ENCODE peak calls at places on chromosomes 3 and 15, in six cellular contexts. Y is transverse colon, C is A549, T is adrenal gland, L is upper lobe of left lung, A is lower leg skin. U is an unnamed sample.

GRCh38 chr15:82851331-82851850 is 42.0 kb downstream of the WHAMM start:
- DNase-seq in Y (no peak), T (no peak), A (no peak), L (peak), C (no peak), U (no peak)

GRCh38 chr15:82058517-82059204 is 12.8 kb upstream of the MEX3B start:
- DNase-seq in C (no peak), L (no peak), T (no peak), Y (no peak), A (no peak), U (no peak)

GRCh38 chr3:101976473-101976872 is 127.2 kb downstream of the NFKBIZ start:
- DNase-seq in C (no peak), L (no peak), Y (no peak), A (no peak), T (no peak), U (peak)

GRCh38 chr3:66629431-66630368 is 128.9 kb upstream of the LRIG1 start:
- DNase-seq in Y (no peak), C (no peak), L (no peak), T (no peak), A (no peak), U (no peak)

GRCh38 chr3:53804697-53805462 is 41.3 kb downstream of the CHDH start:
- DNase-seq in T (no peak), C (peak), Y (no peak), A (no peak), L (no peak), U (no peak)

GRCh38 chr3:126923423-126923822 is 59.5 kb upstream of the PLXNA1 start:
- DNase-seq in L (no peak), A (no peak), C (no peak), T (no peak), Y (no peak), U (no peak)

GRCh38 chr3:72334681-72335457 is 513.4 kb downstream of the SHQ1 start:
- DNase-seq in T (no peak), Y (no peak), L (no peak), A (no peak), C (no peak), U (no peak)

GRCh38 chr3:185082149-185082548 is 70.7 kb downstream of the C3orf70 start:
- DNase-seq in T (no peak), L (no peak), A (no peak), Y (no peak), C (no peak), U (no peak)

GRCh38 chr3:170866499-170866898 is 3.5 kb downstream of the RPL22L1 start:
- DNase-seq in Y (no peak), L (no peak), C (no peak), A (no peak), T (no peak), U (no peak)

GRCh38 chr3:170868577-170869239 is 1.3 kb downstream of the RPL22L1 start:
- DNase-seq in T (no peak), A (no peak), C (no peak), Y (no peak), L (no peak), U (no peak)

GRCh38 chr3:170869240-170869592 is 779 bp downstream of the RPL22L1 start:
- DNase-seq in A (no peak), Y (no peak), C (no peak), L (no peak), T (no peak), U (peak)

GRCh38 chr3:170867143-170867542 is 2.9 kb downstream of the RPL22L1 start:
- DNase-seq in L (no peak), T (no peak), C (no peak), A (no peak), Y (no peak), U (peak)

GRCh38 chr3:170867552-170867951 is 2.4 kb downstream of the RPL22L1 start:
- DNase-seq in A (no peak), C (no peak), Y (no peak), L (no peak), T (no peak), U (peak)
- TF ChIP-seq POLR2A in A (no peak), C (no peak), Y (no peak), L (no peak), T (no peak), U (no peak)

DNA sequence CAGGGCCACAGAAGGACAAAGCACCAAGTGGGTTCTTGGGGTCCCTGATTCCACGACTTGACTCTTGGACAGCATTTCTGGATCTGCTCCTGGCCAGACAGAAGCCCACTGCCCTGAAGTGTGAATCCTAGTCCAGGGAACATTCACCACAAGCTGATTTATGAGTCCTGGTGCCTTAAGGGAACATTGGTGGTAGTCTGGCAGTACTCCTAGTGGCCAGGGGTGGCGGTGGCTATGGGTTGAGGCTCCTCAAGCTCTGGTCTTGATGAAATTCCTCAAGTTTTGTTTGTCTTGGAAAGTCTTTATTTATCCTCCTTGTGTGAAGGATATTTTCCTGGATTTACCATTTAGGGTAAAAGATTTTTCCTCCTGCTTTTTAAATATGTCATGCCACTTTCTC is 307.5 kb downstream of the PYDC2 start:
- DNase-seq in A (no peak), Y (no peak), T (no peak), C (peak), L (no peak), U (no peak)
- TF ChIP-seq CTCF in A (no peak), Y (no peak), T (no peak), C (no peak), L (no peak), U (no peak)

GRCh38 chr15:69034352-69034751 is 19.9 kb downstream of the NOX5 start:
- DNase-seq in L (no peak), A (no peak), Y (no peak), T (no peak), C (no peak), U (peak)

GRCh38 chr15:69027976-69028518 is 13.6 kb downstream of the NOX5 start:
- DNase-seq in T (no peak), Y (no peak), A (no peak), L (no peak), C (no peak), U (no peak)

GRCh38 chr15:69032703-69033373 is 18.3 kb downstream of the NOX5 start:
- DNase-seq in L (no peak), Y (no peak), A (no peak), T (no peak), C (no peak), U (no peak)

GRCh38 chr15:69032006-69032405 is 17.5 kb downstream of the NOX5 start:
- DNase-seq in T (no peak), Y (no peak), A (no peak), C (no peak), L (no peak), U (no peak)

DNA sequence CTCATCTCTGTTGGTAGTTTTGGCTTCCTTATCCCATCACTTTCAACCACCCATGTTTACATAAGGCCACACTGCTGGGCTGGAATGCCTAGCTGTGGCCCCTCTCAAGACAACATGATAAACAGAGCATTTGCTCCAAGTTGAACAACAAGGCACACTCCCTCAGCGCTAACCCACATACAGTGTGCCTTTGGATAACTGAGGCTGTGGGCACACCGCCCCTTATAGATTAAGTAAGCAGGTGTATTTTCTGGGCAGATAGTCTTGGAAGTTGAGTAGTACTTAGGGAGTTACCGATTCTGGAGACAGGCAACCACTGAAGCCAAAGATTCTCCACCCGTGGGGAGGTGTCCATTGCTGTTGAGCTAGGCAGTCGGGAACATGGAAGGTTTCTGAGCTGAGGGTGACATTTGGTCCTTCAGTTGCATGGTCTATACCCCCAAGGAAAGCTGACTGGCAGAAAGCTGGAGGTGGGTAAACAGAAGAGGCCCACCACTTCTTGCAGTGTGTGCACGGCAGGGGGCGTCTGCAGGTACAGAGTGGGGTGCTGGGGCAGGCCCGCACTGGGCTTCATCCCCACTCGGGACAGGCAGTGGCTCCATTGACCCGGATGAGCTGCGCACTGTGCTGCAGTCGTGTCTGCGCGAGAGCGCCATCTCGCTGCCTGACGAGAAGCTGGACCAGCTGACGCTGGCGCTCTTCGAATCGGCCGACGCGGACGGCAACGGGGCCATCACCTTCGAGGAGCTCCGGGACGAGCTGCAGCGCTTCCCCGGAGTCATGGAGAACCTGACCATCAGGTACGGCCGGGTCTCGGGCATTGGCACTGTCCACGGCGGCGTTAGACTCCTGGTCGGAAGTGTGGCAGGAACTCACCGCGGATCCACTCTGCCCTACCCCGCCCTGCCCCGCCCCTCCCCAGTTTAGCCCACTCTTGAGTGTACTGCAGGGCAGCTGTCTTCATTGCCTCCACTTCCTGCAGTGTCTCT is 16.8 kb downstream of the NOX5 start:
- DNase-seq in Y (peak), C (peak), L (peak), A (peak), T (peak), U (peak)
- H3K4me3 ChIP-seq in Y (peak), C (peak), L (peak), A (no peak), T (no peak), U (no peak)

DNA sequence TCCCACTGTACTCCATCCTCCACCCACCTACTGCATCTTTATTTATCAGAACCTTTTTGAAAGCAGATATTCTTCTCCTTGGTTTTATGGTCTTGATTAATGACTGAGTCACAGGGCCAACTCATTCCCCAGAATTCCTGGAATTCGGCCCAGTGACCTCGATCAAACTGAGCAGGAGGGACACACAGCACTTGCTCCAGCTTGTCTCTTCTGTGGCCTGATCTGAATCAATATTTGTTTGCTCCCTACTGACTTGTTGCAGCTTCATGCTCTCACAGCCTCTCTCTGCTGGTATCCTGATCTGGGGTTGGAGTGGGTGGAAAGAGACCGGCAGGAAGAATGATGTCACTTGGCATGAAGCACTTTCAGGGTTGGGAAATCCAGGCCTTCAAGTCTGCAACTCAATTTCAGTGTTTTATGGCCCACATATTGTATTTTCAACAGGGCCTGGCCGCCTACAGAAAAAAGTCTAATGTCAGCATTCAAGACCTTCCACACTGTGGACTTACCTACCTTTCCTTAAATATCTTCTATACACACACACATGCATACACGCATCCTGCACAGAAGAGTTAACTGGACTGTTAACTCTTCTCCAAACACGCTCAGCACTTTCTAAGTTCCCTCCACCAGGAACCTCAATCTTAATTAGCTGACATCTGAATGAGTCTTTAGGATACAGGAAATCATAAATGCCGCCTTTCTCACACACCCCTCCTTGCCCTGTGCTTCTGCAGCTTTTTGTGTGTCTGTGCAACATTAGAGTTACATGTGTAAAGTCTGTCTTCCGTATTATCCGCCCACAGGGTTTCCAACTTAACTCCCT is 4.6 kb downstream of the ANXA2 start:
- DNase-seq in T (peak), C (peak), A (peak), Y (peak), L (peak), U (peak)
- TF ChIP-seq POLR2A in T (peak), C (no peak), A (no peak), Y (peak), L (peak), U (no peak)

GRCh38 chr15:28191832-28192231 is 92.7 kb upstream of the OCA2 start:
- DNase-seq in A (no peak), C (peak), L (peak), Y (peak), T (peak), U (peak)
- TF ChIP-seq CTCF in A (no peak), C (no peak), L (peak), Y (peak), T (peak), U (no peak)

GRCh38 chr3:9893739-9894138 is 3.3 kb downstream of the JAGN1 start:
- DNase-seq in A (no peak), T (no peak), Y (no peak), L (no peak), C (no peak), U (no peak)
- H3K4me3 ChIP-seq in A (no peak), T (no peak), Y (no peak), L (no peak), C (no peak), U (no peak)

GRCh38 chr15:74801311-74801997 is 11.2 kb upstream of the LMAN1L start:
- DNase-seq in Y (no peak), C (no peak), A (no peak), L (no peak), T (no peak), U (no peak)

GRCh38 chr15:74798388-74799254 is 14.0 kb upstream of the LMAN1L start:
- DNase-seq in A (no peak), Y (peak), T (no peak), L (no peak), C (no peak), U (no peak)

GRCh38 chr15:74799255-74799842 is 13.3 kb upstream of the LMAN1L start:
- DNase-seq in C (no peak), T (no peak), A (no peak), Y (no peak), L (no peak), U (peak)

GRCh38 chr15:74800559-74801094 is 12.0 kb upstream of the LMAN1L start:
- DNase-seq in A (no peak), C (no peak), T (no peak), Y (no peak), L (no peak), U (peak)

DNA sequence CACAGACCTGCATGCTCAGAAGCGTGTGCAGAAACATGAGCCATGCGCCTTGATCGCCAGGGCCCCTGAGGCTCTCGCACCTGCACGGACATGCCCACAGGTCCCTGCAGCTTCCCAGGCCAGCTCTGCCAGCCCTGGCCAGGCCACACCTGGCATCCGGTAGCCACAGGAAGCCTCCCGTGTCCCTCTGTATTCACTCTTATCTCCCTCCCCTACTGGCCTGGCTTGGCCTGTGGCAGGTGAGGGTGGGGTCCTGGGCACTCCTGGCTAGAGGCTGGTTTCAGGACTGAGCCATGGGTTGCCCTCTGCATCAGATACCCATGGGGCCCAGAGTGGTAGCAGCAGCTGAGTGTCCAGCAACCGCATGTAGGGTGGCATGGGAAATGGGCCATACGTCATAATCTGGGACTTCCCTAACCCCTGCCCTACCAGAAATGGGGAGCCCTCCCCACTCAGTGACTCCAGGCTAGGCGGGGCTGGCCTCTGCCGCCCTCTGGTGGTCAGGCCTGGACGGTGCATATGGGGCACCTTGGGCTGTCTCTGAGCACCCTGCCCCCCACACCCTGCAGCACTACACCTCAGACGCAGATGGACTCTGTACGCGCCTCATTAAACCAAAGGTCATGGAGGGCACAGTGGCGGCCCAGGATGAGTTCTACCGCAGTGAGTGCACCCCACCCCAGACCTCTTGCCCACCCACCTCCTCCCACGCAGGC is 12.6 kb upstream of the LMAN1L start:
- DNase-seq in C (peak), A (no peak), Y (peak), L (peak), T (peak), U (peak)
- TF ChIP-seq POLR2A in C (no peak), A (no peak), Y (no peak), L (no peak), T (no peak), U (no peak)

GRCh38 chr3:190513409-190514162 is at the start of gene IL1RAP:
- DNase-seq in T (peak), Y (peak), C (peak), L (peak), A (peak), U (peak)
- TF ChIP-seq CTCF in T (peak), Y (peak), C (peak), L (peak), A (peak), U (peak)